ENCODE peak calls at places on chromosome 1, in eight cellular contexts. One of them, this sample, is unnamed.

GRCh38 chr1:8202182-8202905 is 115.6 kb upstream of the SLC45A1 start:
- DNase-seq in fibroblast of mammary gland: peak; percentile 92
- DNase-seq in lower lobe of right lung: peak; percentile 64
- DNase-seq in neural progenitor cell: peak; percentile 47
- DNase-seq in MM.1S: no peak
- DNase-seq in PC-3: peak; percentile 76
- DNase-seq in Peyer's patch: no peak
- DNase-seq in glutamatergic neuron: no peak
- DNase-seq in this sample: no peak

GRCh38 chr1:182173791-182174190 is 112.3 kb upstream of the ZNF648 start:
- DNase-seq in glutamatergic neuron: no peak
- DNase-seq in MM.1S: no peak
- DNase-seq in lower lobe of right lung: no peak
- DNase-seq in PC-3: no peak
- DNase-seq in fibroblast of mammary gland: peak; percentile 58
- DNase-seq in Peyer's patch: no peak
- DNase-seq in neural progenitor cell: no peak
- DNase-seq in this sample: no peak

GRCh38 chr1:53535846-53536245 is 76.6 kb downstream of the DMRTB1 start:
- DNase-seq in PC-3: no peak
- DNase-seq in glutamatergic neuron: no peak
- DNase-seq in Peyer's patch: no peak
- DNase-seq in MM.1S: no peak
- DNase-seq in neural progenitor cell: no peak
- DNase-seq in fibroblast of mammary gland: peak; percentile 29
- DNase-seq in lower lobe of right lung: no peak
- DNase-seq in this sample: no peak

GRCh38 chr1:181221078-181221477 is 132.6 kb downstream of the IER5 start:
- DNase-seq in glutamatergic neuron: no peak
- DNase-seq in MM.1S: no peak
- DNase-seq in PC-3: no peak
- DNase-seq in neural progenitor cell: no peak
- DNase-seq in fibroblast of mammary gland: no peak
- DNase-seq in lower lobe of right lung: no peak
- DNase-seq in Peyer's patch: no peak
- DNase-seq in this sample: no peak

GRCh38 chr1:33013791-33014190 is 22.9 kb downstream of the AK2 start:
- DNase-seq in glutamatergic neuron: no peak
- DNase-seq in lower lobe of right lung: no peak
- DNase-seq in fibroblast of mammary gland: no peak
- DNase-seq in MM.1S: no peak
- DNase-seq in Peyer's patch: no peak
- DNase-seq in neural progenitor cell: no peak
- DNase-seq in PC-3: peak; percentile 44
- DNase-seq in this sample: no peak

GRCh38 chr1:203281033-203281432 is 24.3 kb upstream of the BTG2 start:
- DNase-seq in lower lobe of right lung: no peak
- DNase-seq in glutamatergic neuron: no peak
- DNase-seq in neural progenitor cell: no peak
- DNase-seq in MM.1S: no peak
- DNase-seq in Peyer's patch: no peak
- DNase-seq in PC-3: peak; percentile 46
- DNase-seq in fibroblast of mammary gland: no peak
- DNase-seq in this sample: no peak

GRCh38 chr1:194374649-194375048 is 1188.2 kb upstream of the B3GALT2 start:
- DNase-seq in fibroblast of mammary gland: no peak
- DNase-seq in lower lobe of right lung: no peak
- DNase-seq in neural progenitor cell: no peak
- DNase-seq in PC-3: no peak
- DNase-seq in Peyer's patch: no peak
- DNase-seq in glutamatergic neuron: no peak
- DNase-seq in MM.1S: no peak
- DNase-seq in this sample: no peak

GRCh38 chr1:236685917-236686814 is at the start of gene ACTN2:
- DNase-seq in MM.1S: no peak
- DNase-seq in fibroblast of mammary gland: no peak
- DNase-seq in glutamatergic neuron: peak; percentile 70
- DNase-seq in Peyer's patch: no peak
- DNase-seq in neural progenitor cell: peak; percentile 85
- DNase-seq in PC-3: no peak
- DNase-seq in lower lobe of right lung: peak; percentile 61
- DNase-seq in this sample: peak; percentile 41

GRCh38 chr1:66685670-66686069 is 66.6 kb upstream of the DYNLT5 start:
- DNase-seq in MM.1S: no peak
- DNase-seq in neural progenitor cell: no peak
- DNase-seq in glutamatergic neuron: no peak
- DNase-seq in PC-3: no peak
- DNase-seq in lower lobe of right lung: no peak
- DNase-seq in fibroblast of mammary gland: peak; percentile 19
- DNase-seq in Peyer's patch: no peak
- DNase-seq in this sample: no peak

GRCh38 chr1:91876040-91876470 is 9.9 kb downstream of the TGFBR3 start:
- DNase-seq in fibroblast of mammary gland: no peak
- DNase-seq in neural progenitor cell: no peak
- DNase-seq in Peyer's patch: no peak
- DNase-seq in lower lobe of right lung: no peak
- DNase-seq in PC-3: no peak
- DNase-seq in MM.1S: no peak
- DNase-seq in glutamatergic neuron: no peak
- DNase-seq in this sample: no peak

GRCh38 chr1:53340660-53341520 is 13.0 kb upstream of the LRP8 start:
- DNase-seq in glutamatergic neuron: no peak
- DNase-seq in MM.1S: no peak
- DNase-seq in fibroblast of mammary gland: peak; percentile 5
- DNase-seq in neural progenitor cell: no peak
- DNase-seq in PC-3: no peak
- DNase-seq in lower lobe of right lung: no peak
- DNase-seq in Peyer's patch: no peak
- DNase-seq in this sample: no peak

GRCh38 chr1:64967381-64967780 is 1.0 kb upstream of the JAK1 start:
- DNase-seq in fibroblast of mammary gland: no peak
- DNase-seq in PC-3: no peak
- DNase-seq in MM.1S: peak; percentile 81
- DNase-seq in Peyer's patch: no peak
- DNase-seq in lower lobe of right lung: no peak
- DNase-seq in glutamatergic neuron: no peak
- DNase-seq in neural progenitor cell: peak; percentile 16
- DNase-seq in this sample: peak; percentile 7

GRCh38 chr1:157272899-157273774 is 134.9 kb upstream of the ETV3 start:
- DNase-seq in MM.1S: no peak
- DNase-seq in lower lobe of right lung: no peak
- DNase-seq in Peyer's patch: no peak
- DNase-seq in fibroblast of mammary gland: no peak
- DNase-seq in PC-3: no peak
- DNase-seq in neural progenitor cell: no peak
- DNase-seq in glutamatergic neuron: no peak
- DNase-seq in this sample: no peak

GRCh38 chr1:62209931-62210595 is 15.4 kb downstream of the L1TD1 start:
- DNase-seq in MM.1S: no peak
- DNase-seq in Peyer's patch: no peak
- DNase-seq in lower lobe of right lung: no peak
- DNase-seq in neural progenitor cell: no peak
- DNase-seq in glutamatergic neuron: no peak
- DNase-seq in PC-3: peak; percentile 75
- DNase-seq in fibroblast of mammary gland: peak; percentile 55
- DNase-seq in this sample: no peak
- TF ChIP-seq CTCF in MM.1S: no peak
- TF ChIP-seq CTCF in Peyer's patch: no peak
- TF ChIP-seq CTCF in lower lobe of right lung: no peak
- TF ChIP-seq CTCF in neural progenitor cell: no peak
- TF ChIP-seq CTCF in glutamatergic neuron: no peak
- TF ChIP-seq CTCF in PC-3: peak; percentile 58
- TF ChIP-seq CTCF in fibroblast of mammary gland: no peak
- TF ChIP-seq CTCF in this sample: no peak

DNA sequence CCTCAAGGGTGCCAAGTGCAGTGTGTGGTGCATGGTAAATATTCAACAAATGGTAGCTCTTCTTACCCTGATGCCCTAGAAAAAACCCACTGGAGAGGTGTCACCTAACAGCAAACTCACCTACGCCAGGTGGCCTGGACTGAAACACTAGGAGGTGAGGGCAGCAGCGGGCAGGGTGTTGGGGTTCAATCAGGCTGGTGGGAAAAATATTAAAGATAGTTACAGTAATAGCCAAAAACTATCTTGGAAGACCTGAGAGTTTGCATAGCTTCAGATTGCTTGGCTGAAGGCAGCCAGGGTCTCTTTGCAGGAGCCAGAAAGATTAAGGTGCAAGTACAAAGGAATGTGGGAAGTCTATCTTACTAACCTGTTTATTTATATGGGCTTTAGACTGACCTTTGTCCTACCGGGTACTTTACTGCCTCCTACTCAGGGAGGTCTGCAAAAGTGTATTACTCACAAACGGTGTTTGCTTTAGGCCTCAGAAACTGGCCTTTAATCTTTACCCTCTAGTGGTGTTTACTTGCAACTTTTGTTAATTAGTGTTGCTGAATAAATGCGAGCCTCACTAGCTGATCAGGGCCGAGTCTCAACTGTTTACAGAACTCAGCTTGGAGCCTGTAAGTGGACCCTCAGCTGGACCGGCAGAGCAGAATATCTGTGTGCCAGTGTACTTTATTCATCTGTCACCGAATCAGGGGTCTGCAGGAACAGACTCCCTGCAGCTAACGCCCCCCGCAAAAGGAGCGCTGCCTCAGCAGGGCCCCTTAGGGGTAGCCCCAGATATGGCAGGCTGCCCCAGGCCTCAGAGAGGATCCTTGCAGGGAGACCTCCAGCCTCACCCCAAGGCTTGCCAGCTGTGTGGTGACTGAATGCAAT is 63.9 kb downstream of the SYF2 start:
- DNase-seq in MM.1S: no peak
- DNase-seq in glutamatergic neuron: no peak
- DNase-seq in Peyer's patch: no peak
- DNase-seq in lower lobe of right lung: no peak
- DNase-seq in fibroblast of mammary gland: no peak
- DNase-seq in PC-3: peak; percentile 61
- DNase-seq in neural progenitor cell: peak; percentile 22
- DNase-seq in this sample: no peak
- TF ChIP-seq CTCF in MM.1S: no peak
- TF ChIP-seq CTCF in glutamatergic neuron: peak; percentile 12
- TF ChIP-seq CTCF in Peyer's patch: no peak
- TF ChIP-seq CTCF in lower lobe of right lung: no peak
- TF ChIP-seq CTCF in fibroblast of mammary gland: no peak
- TF ChIP-seq CTCF in PC-3: no peak
- TF ChIP-seq CTCF in neural progenitor cell: peak; percentile 22
- TF ChIP-seq CTCF in this sample: no peak

GRCh38 chr1:167861664-167862381 is 52.1 kb downstream of the ADCY10 start:
- DNase-seq in Peyer's patch: no peak
- DNase-seq in glutamatergic neuron: no peak
- DNase-seq in lower lobe of right lung: no peak
- DNase-seq in MM.1S: no peak
- DNase-seq in PC-3: no peak
- DNase-seq in neural progenitor cell: no peak
- DNase-seq in fibroblast of mammary gland: no peak
- DNase-seq in this sample: no peak

GRCh38 chr1:167854184-167854583 is 59.8 kb downstream of the ADCY10 start:
- DNase-seq in lower lobe of right lung: no peak
- DNase-seq in glutamatergic neuron: no peak
- DNase-seq in fibroblast of mammary gland: no peak
- DNase-seq in PC-3: peak; percentile 62
- DNase-seq in neural progenitor cell: no peak
- DNase-seq in MM.1S: no peak
- DNase-seq in Peyer's patch: no peak
- DNase-seq in this sample: no peak

GRCh38 chr1:167860231-167860923 is 53.6 kb downstream of the ADCY10 start:
- DNase-seq in MM.1S: peak; percentile 19
- DNase-seq in Peyer's patch: no peak
- DNase-seq in neural progenitor cell: no peak
- DNase-seq in fibroblast of mammary gland: peak; percentile 26
- DNase-seq in PC-3: no peak
- DNase-seq in lower lobe of right lung: no peak
- DNase-seq in glutamatergic neuron: no peak
- DNase-seq in this sample: no peak

GRCh38 chr1:167862432-167863076 is 51.4 kb downstream of the ADCY10 start:
- DNase-seq in PC-3: peak; percentile 59
- DNase-seq in Peyer's patch: no peak
- DNase-seq in fibroblast of mammary gland: peak; percentile 54
- DNase-seq in neural progenitor cell: no peak
- DNase-seq in MM.1S: no peak
- DNase-seq in glutamatergic neuron: no peak
- DNase-seq in lower lobe of right lung: no peak
- DNase-seq in this sample: no peak

DNA sequence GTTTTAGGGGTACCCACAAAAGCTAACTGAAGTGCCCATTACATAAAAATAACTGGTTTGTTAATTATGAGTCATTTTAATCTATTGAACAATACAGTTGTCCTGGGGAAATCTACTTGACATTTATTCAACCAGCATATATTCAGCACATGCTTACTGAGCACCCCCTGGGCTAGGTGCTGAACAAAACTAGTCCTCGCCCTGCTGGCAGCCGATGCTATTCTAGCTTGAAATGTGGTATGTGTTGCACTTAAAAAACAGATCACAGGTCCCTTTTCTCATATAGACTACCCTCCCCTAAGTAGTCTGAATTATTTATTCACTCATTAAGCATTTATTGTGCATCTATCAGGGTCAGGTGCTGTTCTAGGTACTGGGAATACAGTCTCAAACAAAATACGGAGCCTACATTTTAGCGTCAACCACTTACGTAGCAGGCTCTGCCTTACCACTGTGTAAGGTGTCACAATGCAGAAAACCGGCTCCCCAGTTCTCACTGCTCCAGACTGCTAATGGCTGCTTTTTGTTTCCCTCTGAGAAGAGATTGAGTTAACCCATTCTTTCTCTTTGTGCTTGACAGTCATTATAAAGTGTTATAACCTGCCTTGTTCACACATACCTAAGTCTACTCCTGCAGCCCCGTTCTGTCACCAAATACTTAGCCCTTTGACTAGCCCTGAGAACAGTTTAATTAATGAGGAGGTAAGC is 57.1 kb downstream of the ADCY10 start:
- DNase-seq in glutamatergic neuron: no peak
- DNase-seq in lower lobe of right lung: no peak
- DNase-seq in neural progenitor cell: peak; percentile 25
- DNase-seq in fibroblast of mammary gland: no peak
- DNase-seq in MM.1S: no peak
- DNase-seq in PC-3: no peak
- DNase-seq in Peyer's patch: no peak
- DNase-seq in this sample: no peak
- TF ChIP-seq CTCF in glutamatergic neuron: no peak
- TF ChIP-seq CTCF in lower lobe of right lung: no peak
- TF ChIP-seq CTCF in neural progenitor cell: no peak
- TF ChIP-seq CTCF in fibroblast of mammary gland: no peak
- TF ChIP-seq CTCF in MM.1S: no peak
- TF ChIP-seq CTCF in PC-3: no peak
- TF ChIP-seq CTCF in Peyer's patch: no peak
- TF ChIP-seq CTCF in this sample: no peak

DNA sequence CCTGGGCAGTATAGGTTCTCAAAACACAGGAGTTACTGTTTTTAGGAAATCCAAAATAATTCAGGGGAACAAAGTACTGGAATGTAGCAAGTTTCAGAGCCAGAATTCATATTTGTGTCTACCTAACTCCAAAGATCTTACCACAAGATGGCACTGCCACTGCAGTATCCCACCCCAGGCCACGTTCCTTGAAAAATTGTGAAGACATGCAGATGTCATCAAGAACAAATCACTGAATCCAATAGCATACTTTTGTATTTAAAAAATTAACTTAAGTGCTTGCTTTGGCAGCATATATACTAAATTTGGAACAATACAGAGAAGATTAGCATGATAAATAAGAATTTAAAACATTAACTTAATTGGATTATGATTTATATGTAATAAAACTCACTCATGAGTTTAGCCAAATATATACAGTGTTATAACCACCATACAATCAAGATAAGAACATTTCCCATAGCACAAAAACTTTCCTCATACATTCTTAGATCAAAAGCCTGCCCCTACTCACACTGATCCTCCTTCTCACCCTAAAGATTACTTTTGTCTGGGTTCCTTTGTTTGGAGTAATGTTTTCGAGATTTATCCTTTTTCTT is 209.9 kb downstream of the FAF1 start:
- DNase-seq in neural progenitor cell: peak; percentile 31
- DNase-seq in fibroblast of mammary gland: peak; percentile 51
- DNase-seq in MM.1S: no peak
- DNase-seq in glutamatergic neuron: peak; percentile 22
- DNase-seq in PC-3: peak; percentile 51
- DNase-seq in Peyer's patch: no peak
- DNase-seq in lower lobe of right lung: no peak
- DNase-seq in this sample: peak; percentile 22
- TF ChIP-seq CTCF in neural progenitor cell: peak; percentile 55
- TF ChIP-seq CTCF in fibroblast of mammary gland: peak; percentile 59
- TF ChIP-seq CTCF in MM.1S: no peak
- TF ChIP-seq CTCF in glutamatergic neuron: peak; percentile 18
- TF ChIP-seq CTCF in PC-3: peak; percentile 71
- TF ChIP-seq CTCF in Peyer's patch: no peak
- TF ChIP-seq CTCF in lower lobe of right lung: peak; percentile 23
- TF ChIP-seq CTCF in this sample: no peak

This sample was measured in endothelial cell.